ENCODE peak calls at places on chromosomes 7 and 10, in ten cellular contexts. G, Y, A, V, U, Q, M, O, H and D are unnamed samples.

GRCh38 chr10:114083040-114083439 is 39.4 kb downstream of the ADRB1 start:
- DNase-seq in G (no peak), Y (peak; percentile 72), A (no peak), V (no peak), U (no peak), Q (no peak), M (no peak), O (no peak), H (no peak), D (no peak)

GRCh38 chr7:25597881-25598456 is 369.7 kb upstream of the NPVF start:
- DNase-seq in G (no peak), Y (no peak), A (no peak), V (peak; percentile 87), U (no peak), Q (no peak), M (no peak), O (no peak), H (no peak), D (no peak)

GRCh38 chr7:2086229-2086628 is 146.5 kb downstream of the MAD1L1 start:
- DNase-seq in G (no peak), Y (no peak), A (no peak), V (no peak), U (no peak), Q (no peak), M (no peak), O (no peak), H (no peak), D (no peak)

GRCh38 chr7:139044813-139045794 is 9.3 kb upstream of the ZC3HAV1L start:
- DNase-seq in G (no peak), Y (no peak), A (no peak), V (no peak), U (no peak), Q (no peak), M (no peak), O (no peak), H (no peak), D (no peak)

GRCh38 chr7:68700414-68700813 is 897.9 kb upstream of the AUTS2 start:
- DNase-seq in G (peak; percentile 71), Y (no peak), A (no peak), V (no peak), U (peak; percentile 1), Q (no peak), M (no peak), O (no peak), H (no peak), D (no peak)

GRCh38 chr7:151088019-151088855 is 2.0 kb downstream of the AGAP3 start:
- DNase-seq in G (no peak), Y (no peak), A (peak; percentile 39), V (no peak), U (peak; percentile 58), Q (no peak), M (no peak), O (no peak), H (peak; percentile 37), D (no peak)

GRCh38 chr7:2609001-2609411 is 22.8 kb upstream of the TTYH3 start:
- DNase-seq in G (no peak), Y (no peak), A (peak; percentile 76), V (peak; percentile 50), U (peak; percentile 56), Q (no peak), M (no peak), O (no peak), H (peak; percentile 68), D (no peak)

GRCh38 chr7:69598487-69599148 is 343 bp downstream of the AUTS2 start:
- DNase-seq in G (no peak), Y (no peak), A (no peak), V (no peak), U (no peak), Q (peak; percentile 88), M (no peak), O (no peak), H (peak; percentile 54), D (no peak)

GRCh38 chr10:31118561-31118960 is 86.9 kb upstream of the ZNF438 start:
- DNase-seq in G (no peak), Y (no peak), A (no peak), V (no peak), U (peak; percentile 43), Q (no peak), M (no peak), O (no peak), H (no peak), D (peak; percentile 61)

GRCh38 chr7:5779108-5779507 is 2.4 kb downstream of the RNF216 start:
- DNase-seq in G (no peak), Y (no peak), A (no peak), V (no peak), U (no peak), Q (no peak), M (no peak), O (no peak), H (no peak), D (no peak)

GRCh38 chr7:5774136-5774535 is 7.3 kb downstream of the RNF216 start:
- DNase-seq in G (no peak), Y (no peak), A (no peak), V (no peak), U (no peak), Q (no peak), M (no peak), O (no peak), H (no peak), D (no peak)

GRCh38 chr7:5777932-5778331 is 3.5 kb downstream of the RNF216 start:
- DNase-seq in G (no peak), Y (no peak), A (no peak), V (no peak), U (no peak), Q (no peak), M (no peak), O (no peak), H (no peak), D (no peak)

GRCh38 chr7:5774790-5775189 is 6.7 kb downstream of the RNF216 start:
- DNase-seq in G (no peak), Y (no peak), A (no peak), V (no peak), U (no peak), Q (no peak), M (no peak), O (no peak), H (no peak), D (no peak)

DNA sequence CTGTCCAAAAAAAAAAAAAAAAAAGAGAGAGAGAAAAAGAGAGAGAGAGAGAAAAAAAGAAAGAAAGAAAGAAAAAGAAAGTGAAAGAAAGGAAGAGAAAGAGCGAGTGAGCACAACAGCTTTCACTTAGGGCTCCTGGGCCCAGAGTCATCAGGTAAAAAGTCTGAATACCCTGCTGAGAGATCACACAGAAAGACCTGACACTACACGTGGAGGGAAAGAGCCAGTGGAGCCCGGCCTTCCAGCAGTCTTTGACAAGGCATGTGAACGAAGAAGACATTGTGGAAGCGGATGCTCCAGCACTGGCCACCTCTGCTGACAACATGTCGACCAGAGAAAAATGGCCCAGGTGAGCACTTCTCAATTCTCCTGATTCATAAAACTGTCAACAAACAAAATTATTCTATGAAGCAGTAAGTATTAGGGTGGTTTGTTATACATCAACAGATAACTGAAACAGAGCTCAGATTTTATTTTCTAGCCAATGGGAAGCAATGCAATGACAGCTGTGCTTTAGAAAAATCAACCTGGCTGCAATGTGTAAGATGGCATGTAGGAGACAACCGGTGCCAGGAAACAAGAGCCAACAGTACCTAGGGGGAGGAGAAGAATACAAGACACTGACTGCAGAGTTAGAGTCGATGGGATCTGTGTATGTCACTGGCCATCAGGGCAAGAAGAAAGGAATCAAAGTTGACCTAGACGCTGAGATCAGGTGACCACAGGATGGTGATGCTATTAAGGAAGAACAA is 4.4 kb downstream of the RNF216 start:
- DNase-seq in G (no peak), Y (no peak), A (no peak), V (no peak), U (no peak), Q (no peak), M (no peak), O (no peak), H (no peak), D (no peak)
- H3K4me3 ChIP-seq in G (no peak overlapping the region), Y (no peak overlapping the region), A (no peak overlapping the region), V (no peak overlapping the region), U (no peak overlapping the region), Q (no peak overlapping the region), M (no peak overlapping the region), O (no peak overlapping the region), H (no peak overlapping the region), D (no peak overlapping the region)

GRCh38 chr7:67377939-67378862 is 381.6 kb downstream of the TYW1 start:
- DNase-seq in G (peak; percentile 16), Y (peak; percentile 61), A (peak; percentile 38), V (peak; percentile 69), U (peak; percentile 71), Q (peak; percentile 88), M (no peak), O (peak; percentile 33), H (peak; percentile 90), D (peak; percentile 20)
- TF ChIP-seq CTCF in G (peak; percentile 80), Y (no peak), A (peak; percentile 74), V (peak; percentile 73), U (peak; percentile 75), Q (no peak), M (peak; percentile 69), O (peak; percentile 79), H (peak; percentile 94), D (peak; percentile 74)

DNA sequence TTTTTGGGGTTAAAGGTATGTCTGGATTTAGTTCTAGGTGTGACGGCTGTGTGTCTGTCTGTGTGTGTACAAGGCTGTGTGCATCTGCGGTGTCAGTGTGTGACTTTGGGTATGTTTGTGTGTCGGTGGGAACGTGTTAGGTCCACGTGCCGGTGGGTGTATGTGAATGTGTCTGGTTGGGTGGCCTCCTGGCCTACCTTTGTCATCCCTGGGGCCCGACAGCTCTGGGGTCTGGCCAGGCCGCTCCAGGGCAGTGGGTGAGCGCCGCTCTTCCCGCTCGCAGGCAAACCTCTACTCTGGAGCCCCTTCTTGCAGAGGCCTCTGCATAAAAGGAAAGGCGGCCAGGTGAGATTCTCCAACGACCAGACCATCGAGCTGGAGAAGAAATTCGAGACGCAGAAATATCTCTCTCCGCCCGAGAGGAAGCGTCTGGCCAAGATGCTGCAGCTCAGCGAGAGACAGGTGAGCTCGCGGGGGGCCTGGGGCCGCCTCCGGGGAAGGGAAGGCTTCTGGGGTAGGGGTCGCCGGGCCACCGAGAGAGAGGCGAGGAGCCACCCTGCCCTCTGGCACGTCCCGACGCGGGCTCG is 2.4 kb downstream of the HHEX start:
- DNase-seq in G (no peak), Y (no peak), A (no peak), V (no peak), U (no peak), Q (no peak), M (no peak), O (no peak), H (peak; percentile 55), D (no peak)
- H3K4me3 ChIP-seq in G (no peak overlapping the region), Y (peak overlapping the region; percentile 88), A (peak overlapping the region; percentile 98), V (no peak overlapping the region), U (peak overlapping the region; percentile 36), Q (peak overlapping the region; percentile 6), M (no peak overlapping the region), O (peak overlapping the region; percentile 80), H (peak overlapping the region; percentile 43), D (no peak overlapping the region)

DNA sequence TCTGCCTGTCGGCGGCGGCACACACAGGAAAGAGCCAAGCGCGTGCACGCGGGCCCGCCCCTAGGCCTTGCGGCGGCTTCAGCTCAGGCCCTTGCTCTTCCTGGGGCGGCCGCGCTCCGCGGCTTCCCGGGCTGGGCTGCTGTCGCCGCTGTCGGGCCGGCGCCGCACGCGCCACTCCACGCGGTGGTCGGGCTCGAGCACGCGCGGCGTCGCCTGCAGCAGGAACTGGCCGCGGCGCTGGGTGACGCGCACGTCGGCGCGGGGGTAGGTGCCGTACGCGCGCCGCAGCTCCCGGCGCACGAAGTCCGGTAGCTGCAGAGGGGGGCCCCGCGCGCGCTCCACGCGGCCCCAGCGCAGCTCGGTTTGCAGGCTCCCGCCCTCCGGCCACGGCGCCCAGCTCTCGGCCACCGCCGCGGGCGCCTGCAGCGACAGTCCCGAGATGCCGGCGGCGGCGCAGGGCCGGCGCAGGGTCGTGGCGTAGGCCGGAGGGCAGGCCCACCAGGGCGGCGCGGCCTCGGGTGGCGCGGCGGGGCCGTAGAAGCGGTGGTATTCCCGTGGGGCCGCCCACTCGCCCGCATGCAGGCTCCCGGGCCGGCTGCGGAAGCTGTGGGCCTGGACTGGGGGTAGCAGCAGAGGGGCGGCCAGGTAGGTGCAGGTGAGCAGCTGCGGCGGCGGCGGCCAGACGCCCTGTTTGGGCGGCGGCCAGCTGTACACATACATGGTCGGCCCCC is 804 bp downstream of the C10orf95 start:
- DNase-seq in G (no peak), Y (peak; percentile 90), A (peak; percentile 70), V (peak; percentile 90), U (peak; percentile 95), Q (peak; percentile 94), M (peak; percentile 25), O (no peak), H (peak; percentile 82), D (no peak)
- TF ChIP-seq CTCF in G (no peak), Y (no peak), A (no peak), V (peak; percentile 3), U (no peak), Q (no peak), M (no peak), O (no peak), H (no peak), D (no peak)